ENCODE peak calls at places on chromosomes 1 and 21, in ten cellular contexts. L is nucleus accumbens, R is H9, V is GM23248, F is posterior vena cava, U is fibroblast of the aortic adventitia, H is SHP77, S is NCI-H1930, K is activated T-cell treated with anti-CD3 and anti-CD28 coated beads for 1 hour, Z is keratinocyte. W is an unnamed sample.

GRCh38 chr21:26840206-26840605 is 5.0 kb downstream of the ADAMTS1 start:
- DNase-seq in S (no peak), R (no peak), K (no peak), H (no peak), F (no peak), V (no peak), L (no peak), U (peak), Z (no peak), W (no peak)

GRCh38 chr1:236854602-236854978 is 59.5 kb downstream of the MTR start:
- DNase-seq in V (peak), F (no peak), K (no peak), U (peak), L (no peak), R (no peak), H (no peak), S (no peak), Z (no peak), W (peak)

GRCh38 chr1:21564521-21565095 is 55.4 kb downstream of the ALPL start:
- DNase-seq in F (no peak), Z (no peak), R (no peak), U (no peak), V (peak), H (no peak), S (no peak), K (no peak), L (no peak), W (peak)

GRCh38 chr1:10515627-10516026 is 40.9 kb downstream of the PEX14 start:
- DNase-seq in Z (no peak), K (no peak), U (no peak), S (no peak), F (no peak), R (no peak), L (no peak), V (no peak), H (no peak), W (no peak)

GRCh38 chr1:231613419-231614349 is 12.9 kb upstream of the DISC1 start:
- DNase-seq in V (no peak), Z (no peak), S (no peak), F (no peak), R (no peak), H (no peak), K (no peak), U (no peak), L (no peak), W (no peak)

GRCh38 chr1:25811384-25812082 is 8.2 kb upstream of the MTFR1L start:
- DNase-seq in K (no peak), R (no peak), F (no peak), L (no peak), V (no peak), U (no peak), Z (no peak), S (no peak), H (no peak), W (no peak)

GRCh38 chr1:56573311-56573710 is 6.1 kb downstream of the PLPP3 start:
- DNase-seq in V (peak), L (no peak), F (no peak), H (no peak), K (no peak), Z (no peak), R (no peak), U (peak), S (no peak), W (no peak)

GRCh38 chr21:27076035-27076434 is 109.1 kb upstream of the ADAMTS5 start:
- DNase-seq in Z (no peak), U (no peak), L (no peak), R (no peak), S (no peak), V (peak), K (no peak), H (no peak), F (no peak), W (peak)

GRCh38 chr1:46520063-46520911 is 30.7 kb downstream of the DMBX1 start:
- DNase-seq in R (peak), H (no peak), U (peak), F (peak), V (peak), L (no peak), S (no peak), K (no peak), Z (no peak), W (peak)

GRCh38 chr1:243470492-243470891 is 214.7 kb downstream of the SDCCAG8 start:
- DNase-seq in K (no peak), Z (no peak), F (no peak), S (no peak), U (no peak), R (no peak), H (no peak), V (peak), L (no peak), W (peak)

GRCh38 chr1:28601696-28602095 is 9.6 kb downstream of the RAB42 start:
- DNase-seq in U (peak), R (no peak), H (no peak), V (peak), Z (no peak), L (no peak), S (no peak), K (no peak), F (no peak), W (peak)

GRCh38 chr21:42148097-42148496 is 70.8 kb upstream of the ABCG1 start:
- DNase-seq in K (no peak), R (no peak), F (no peak), H (no peak), L (no peak), S (no peak), U (no peak), V (no peak), Z (no peak), W (no peak)

GRCh38 chr1:204463125-204464060 is 31.2 kb downstream of the PIK3C2B start:
- DNase-seq in R (no peak), U (peak), F (peak), V (peak), S (no peak), K (no peak), Z (no peak), L (no peak), H (no peak), W (peak)

GRCh38 chr1:12112711-12113161 is 49.6 kb downstream of the TNFRSF8 start:
- DNase-seq in H (no peak), F (peak), S (no peak), U (no peak), L (no peak), K (no peak), R (no peak), Z (no peak), V (peak), W (peak)

GRCh38 chr1:34899906-34900305 is 29.5 kb downstream of the DLGAP3 start:
- DNase-seq in F (no peak), K (no peak), S (no peak), Z (no peak), R (no peak), U (no peak), V (no peak), L (no peak), H (no peak), W (no peak)

GRCh38 chr1:19730793-19731192 is 66.1 kb downstream of the HTR6 start:
- DNase-seq in H (no peak), K (no peak), F (no peak), U (no peak), R (no peak), L (no peak), Z (no peak), S (no peak), V (no peak), W (no peak)

GRCh38 chr1:59952065-59952464 is 25.5 kb upstream of the CYP2J2 start:
- DNase-seq in R (no peak), U (no peak), H (no peak), K (no peak), F (no peak), Z (no peak), L (no peak), S (no peak), V (no peak), W (peak)

GRCh38 chr1:204459706-204460105 is 34.9 kb downstream of the PIK3C2B start:
- DNase-seq in F (no peak), L (no peak), U (no peak), R (no peak), H (no peak), K (no peak), S (no peak), V (no peak), Z (no peak), W (no peak)

GRCh38 chr1:39788758-39789570 is at the start of gene BMP8B:
- DNase-seq in L (no peak), H (peak), V (peak), K (peak), U (no peak), F (peak), Z (no peak), R (peak), S (peak), W (no peak)

GRCh38 chr21:45074048-45074817 is at the start of gene ADARB1:
- DNase-seq in S (peak), L (no peak), K (peak), H (peak), U (peak), V (peak), Z (no peak), F (peak), R (peak), W (peak)

GRCh38 chr1:220552672-220553258 is 24.8 kb downstream of the MARK1 start:
- DNase-seq in H (no peak), V (peak), S (no peak), U (no peak), F (no peak), K (no peak), L (no peak), Z (peak), R (no peak), W (no peak)